ENCODE peak calls at places on chromosomes 13 and 19, in four cellular contexts. One of them, this sample, is unnamed.

GRCh38 chr13:70544706-70545105 is 436.5 kb upstream of the KLHL1 start:
- DNase-seq in body of pancreas: no peak
- DNase-seq in CD4-positive, alpha-beta memory T cell: no peak
- DNase-seq in tibial nerve: no peak
- DNase-seq in this sample: no peak

GRCh38 chr13:83691966-83692365 is 190.3 kb downstream of the SLITRK1 start:
- DNase-seq in body of pancreas: no peak
- DNase-seq in CD4-positive, alpha-beta memory T cell: no peak
- DNase-seq in tibial nerve: no peak
- DNase-seq in this sample: no peak

GRCh38 chr19:11142528-11143171 is 12.9 kb downstream of the SPC24 start:
- DNase-seq in body of pancreas: peak
- DNase-seq in tibial nerve: peak
- DNase-seq in CD4-positive, alpha-beta memory T cell: no peak
- DNase-seq in this sample: no peak

GRCh38 chr19:42272989-42273406 is 3.9 kb downstream of the CIC start:
- DNase-seq in CD4-positive, alpha-beta memory T cell: no peak
- DNase-seq in body of pancreas: no peak
- DNase-seq in tibial nerve: no peak
- DNase-seq in this sample: no peak

GRCh38 chr19:29576043-29576442 is 30.0 kb upstream of the POP4 start:
- DNase-seq in tibial nerve: no peak
- DNase-seq in body of pancreas: no peak
- DNase-seq in CD4-positive, alpha-beta memory T cell: no peak
- DNase-seq in this sample: no peak

GRCh38 chr19:9945319-9945966 is 9.1 kb upstream of the OLFM2 start:
- DNase-seq in CD4-positive, alpha-beta memory T cell: no peak
- DNase-seq in body of pancreas: peak
- DNase-seq in tibial nerve: peak
- DNase-seq in this sample: no peak

GRCh38 chr19:38134538-38135149 is 89.4 kb downstream of the DPF1 start:
- DNase-seq in tibial nerve: no peak
- DNase-seq in body of pancreas: peak
- DNase-seq in CD4-positive, alpha-beta memory T cell: peak
- DNase-seq in this sample: peak

GRCh38 chr19:928471-929259 is 2.8 kb downstream of the ARID3A start:
- DNase-seq in CD4-positive, alpha-beta memory T cell: no peak
- DNase-seq in tibial nerve: no peak
- DNase-seq in body of pancreas: no peak
- DNase-seq in this sample: no peak

GRCh38 chr13:90396266-90396665 is 951.2 kb upstream of the MIR17HG start:
- DNase-seq in CD4-positive, alpha-beta memory T cell: no peak
- DNase-seq in body of pancreas: no peak
- DNase-seq in tibial nerve: no peak
- DNase-seq in this sample: no peak

GRCh38 chr13:26785845-26786630 is 25.5 kb upstream of the GPR12 start:
- DNase-seq in tibial nerve: peak
- DNase-seq in body of pancreas: peak
- DNase-seq in CD4-positive, alpha-beta memory T cell: peak
- DNase-seq in this sample: peak

GRCh38 chr19:46412034-46412982 is 1.1 kb downstream of the CCDC8 start:
- DNase-seq in CD4-positive, alpha-beta memory T cell: no peak
- DNase-seq in body of pancreas: no peak
- DNase-seq in tibial nerve: no peak
- DNase-seq in this sample: no peak
- H3K4me3 ChIP-seq in CD4-positive, alpha-beta memory T cell: no peak
- H3K4me3 ChIP-seq in body of pancreas: peak
- H3K4me3 ChIP-seq in tibial nerve: peak
- H3K4me3 ChIP-seq in this sample: no peak

DNA sequence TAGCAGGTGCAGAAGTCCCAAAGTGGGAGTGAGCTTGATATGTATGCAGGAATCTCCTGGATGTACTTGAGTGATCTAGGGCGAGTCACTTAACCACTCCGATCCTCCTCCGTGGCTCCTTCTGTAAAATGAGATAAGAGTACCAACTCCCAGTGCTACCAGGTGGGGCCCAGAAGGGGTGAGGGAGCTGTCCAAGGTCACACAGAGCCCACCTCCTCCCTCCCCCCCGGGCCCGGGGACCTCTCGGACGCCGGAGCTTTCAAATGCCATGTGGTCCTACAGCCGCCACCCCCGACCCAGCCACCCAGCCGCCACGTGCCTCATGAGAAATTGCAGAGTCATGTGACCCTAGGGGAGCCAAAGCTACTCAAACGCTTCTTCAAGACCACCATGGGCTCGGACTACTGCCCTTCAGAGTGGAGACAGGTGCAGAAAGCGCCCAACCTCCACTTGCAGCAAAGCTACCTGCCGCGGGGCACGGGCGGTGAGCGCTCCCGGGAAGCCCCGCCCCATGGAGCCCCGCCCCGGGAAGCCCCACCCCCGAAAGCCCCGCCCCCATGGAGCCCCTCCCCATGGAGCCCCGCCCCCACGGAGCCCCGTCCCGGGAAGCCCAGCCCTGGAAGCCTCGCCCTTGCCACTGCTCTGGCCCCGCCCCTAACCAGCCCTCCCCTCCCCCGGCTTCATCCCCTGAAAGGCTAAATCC is 10.1 kb upstream of the ZNF358 start:
- DNase-seq in CD4-positive, alpha-beta memory T cell: no peak
- DNase-seq in tibial nerve: no peak
- DNase-seq in body of pancreas: peak
- DNase-seq in this sample: no peak
- H3K4me3 ChIP-seq in CD4-positive, alpha-beta memory T cell: no peak
- H3K4me3 ChIP-seq in tibial nerve: peak
- H3K4me3 ChIP-seq in body of pancreas: no peak
- H3K4me3 ChIP-seq in this sample: peak

GRCh38 chr13:99975626-99976025 is 4.1 kb upstream of the ZIC5 start:
- DNase-seq in tibial nerve: no peak
- DNase-seq in CD4-positive, alpha-beta memory T cell: no peak
- DNase-seq in body of pancreas: no peak
- DNase-seq in this sample: no peak
- H3K4me3 ChIP-seq in tibial nerve: no peak
- H3K4me3 ChIP-seq in CD4-positive, alpha-beta memory T cell: no peak
- H3K4me3 ChIP-seq in body of pancreas: no peak
- H3K4me3 ChIP-seq in this sample: no peak

DNA sequence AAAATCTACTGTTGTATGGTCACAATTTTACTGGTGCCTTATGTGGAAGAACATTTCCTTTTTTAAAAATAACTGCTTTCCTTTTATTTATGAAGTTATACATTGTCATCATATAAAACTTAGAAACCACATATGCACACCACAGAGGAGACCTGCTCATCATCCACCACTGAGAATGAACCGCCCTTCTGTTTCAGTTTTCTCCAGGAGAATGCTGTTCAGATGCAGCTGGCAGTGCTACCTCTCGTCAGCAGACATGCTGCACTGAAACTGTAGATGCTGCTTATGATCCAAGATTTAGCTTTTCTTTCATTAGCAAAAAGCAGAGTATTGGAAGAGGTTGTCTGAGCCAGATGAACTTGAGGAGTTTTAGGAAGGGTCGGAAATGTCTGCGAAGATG is 10.1 kb downstream of the SLC25A15 start:
- DNase-seq in tibial nerve: no peak
- DNase-seq in CD4-positive, alpha-beta memory T cell: no peak
- DNase-seq in body of pancreas: no peak
- DNase-seq in this sample: no peak
- H3K4me3 ChIP-seq in tibial nerve: no peak
- H3K4me3 ChIP-seq in CD4-positive, alpha-beta memory T cell: no peak
- H3K4me3 ChIP-seq in body of pancreas: no peak
- H3K4me3 ChIP-seq in this sample: no peak

DNA sequence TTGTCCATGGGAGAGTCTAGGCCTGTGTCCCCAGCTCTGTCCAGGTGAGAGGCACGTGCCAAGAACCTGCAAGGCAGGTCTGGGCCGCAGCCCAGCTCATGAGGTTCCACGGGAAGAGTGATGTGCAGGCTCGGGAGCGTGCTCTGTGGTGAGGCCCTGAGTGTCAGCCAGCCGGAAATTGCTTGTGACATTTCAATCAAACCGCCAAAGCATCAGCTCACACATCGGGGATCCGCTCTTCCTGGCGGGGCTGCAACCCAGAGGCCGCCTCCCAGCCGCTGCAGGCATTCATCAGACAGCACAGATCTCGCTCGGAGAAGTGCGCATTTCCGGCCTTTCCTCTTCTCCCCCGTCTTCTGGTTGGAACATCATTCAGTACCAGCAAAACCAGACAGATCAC is 109.3 kb downstream of the KDM4B start:
- DNase-seq in CD4-positive, alpha-beta memory T cell: peak
- DNase-seq in tibial nerve: no peak
- DNase-seq in body of pancreas: no peak
- DNase-seq in this sample: peak
- H3K4me3 ChIP-seq in CD4-positive, alpha-beta memory T cell: no peak
- H3K4me3 ChIP-seq in tibial nerve: no peak
- H3K4me3 ChIP-seq in body of pancreas: no peak
- H3K4me3 ChIP-seq in this sample: no peak

DNA sequence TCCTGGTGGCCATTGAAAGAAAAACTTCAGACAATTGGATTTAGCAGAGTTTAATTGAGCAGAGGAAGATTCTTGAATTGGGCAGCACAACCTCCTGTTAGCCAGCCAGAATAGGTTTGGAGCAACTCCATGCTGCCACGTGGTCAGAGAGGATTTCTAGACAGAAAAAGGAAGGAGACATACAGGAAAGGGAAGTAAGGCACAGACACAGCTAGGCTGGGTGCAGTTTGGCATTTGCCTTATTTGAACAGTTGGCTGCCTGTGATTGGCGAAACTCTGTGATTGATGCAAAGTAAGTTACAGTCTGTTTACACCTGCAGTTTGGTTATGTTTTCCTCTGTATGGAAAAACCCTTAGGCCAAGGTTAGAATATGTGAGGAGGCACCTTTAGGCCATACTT is 85.8 kb upstream of the SPATA13 start:
- DNase-seq in tibial nerve: no peak
- DNase-seq in CD4-positive, alpha-beta memory T cell: no peak
- DNase-seq in body of pancreas: peak
- DNase-seq in this sample: peak
- H3K4me3 ChIP-seq in tibial nerve: no peak
- H3K4me3 ChIP-seq in CD4-positive, alpha-beta memory T cell: no peak
- H3K4me3 ChIP-seq in body of pancreas: no peak
- H3K4me3 ChIP-seq in this sample: no peak